ENCODE peak calls at places on chromosome 14, in six cellular contexts. T is cardiac muscle cell, I is SK-N-SH, J is psoas muscle, P is sigmoid colon, S is kidney. Z is an unnamed sample. For H3K4me1, the result is how much of the 10 kb centered on the place peaks cover.

GRCh38 chr14:88599761-88600439 is 37.1 kb downstream of the ZC3H14 start:
- DNase-seq in S (no peak), J (no peak), I (no peak), T (no peak), P (no peak), Z (no peak)

GRCh38 chr14:93619176-93619793 is 169.0 kb downstream of the PRIMA1 start:
- DNase-seq in I (peak), P (no peak), S (no peak), J (no peak), T (peak), Z (peak)

GRCh38 chr14:89053303-89053702 is 228.9 kb downstream of the TTC8 start:
- DNase-seq in P (no peak), S (no peak), J (no peak), T (no peak), I (no peak), Z (no peak)

GRCh38 chr14:103194256-103195045 is 71.2 kb downstream of the TNFAIP2 start:
- DNase-seq in I (no peak), P (peak), J (no peak), S (peak), T (peak), Z (no peak)

GRCh38 chr14:29240046-29240445 is 473.5 kb downstream of the FOXG1 start:
- DNase-seq in S (no peak), J (no peak), I (no peak), T (peak), P (no peak), Z (no peak)

GRCh38 chr14:30928462-30928861 is 54.1 kb downstream of the COCH start:
- DNase-seq in J (no peak), S (no peak), I (no peak), T (peak), P (no peak), Z (no peak)

GRCh38 chr14:89436274-89436656 is 19.2 kb upstream of the FOXN3 start:
- DNase-seq in J (no peak), I (no peak), S (no peak), P (peak), T (no peak), Z (no peak)

GRCh38 chr14:67359319-67359774 is 257 bp downstream of the ATP6V1D start:
- DNase-seq in J (peak), I (no peak), S (no peak), P (peak), T (peak), Z (no peak)

GRCh38 chr14:34354556-34354955 is 107.5 kb downstream of the SPTSSA start:
- DNase-seq in J (no peak), T (no peak), I (no peak), P (no peak), S (no peak), Z (peak)

GRCh38 chr14:41257476-41257875 is 349.2 kb upstream of the LRFN5 start:
- DNase-seq in P (no peak), J (no peak), I (no peak), T (no peak), S (no peak), Z (no peak)

GRCh38 chr14:50619569-50620141 is 48.5 kb downstream of the SAV1 start:
- DNase-seq in I (peak), J (no peak), T (peak), S (no peak), P (no peak), Z (peak)

GRCh38 chr14:39218171-39218769 is 15.4 kb upstream of the MIA2 start:
- DNase-seq in I (no peak), P (no peak), T (peak), S (no peak), J (no peak), Z (no peak)

GRCh38 chr14:44625098-44625497 is 118.0 kb upstream of the FSCB start:
- DNase-seq in S (no peak), P (no peak), T (no peak), J (no peak), I (no peak), Z (no peak)

GRCh38 chr14:103562135-103562384 is 397 bp downstream of the BAG5 start:
- DNase-seq in J (no peak), I (no peak), P (peak), T (no peak), S (no peak), Z (no peak)

GRCh38 chr14:62743569-62743968 is 301.7 kb downstream of the KCNH5 start:
- DNase-seq in J (no peak), P (no peak), T (no peak), S (no peak), I (no peak), Z (no peak)

GRCh38 chr14:72024043-72024407 is 91.8 kb downstream of the RGS6 start:
- DNase-seq in J (no peak), T (peak), P (no peak), S (no peak), I (peak), Z (peak)

GRCh38 chr14:64685364-64686130 is 18.7 kb upstream of the PLEKHG3 start:
- DNase-seq in J (no peak), I (peak), T (no peak), S (no peak), P (no peak), Z (no peak)

GRCh38 chr14:35573911-35574310 is 39.9 kb downstream of the INSM2 start:
- DNase-seq in S (no peak), J (no peak), P (no peak), I (peak), T (no peak), Z (no peak)

GRCh38 chr14:76405627-76406026 is 29.7 kb downstream of the ESRRB start:
- DNase-seq in I (no peak), T (no peak), P (no peak), J (no peak), S (no peak), Z (no peak)

GRCh38 chr14:60514378-60515243 is 5.7 kb downstream of the SIX6 start:
- DNase-seq in I (peak), J (peak), S (no peak), T (peak), P (no peak), Z (no peak)

GRCh38 chr14:90161129-90161528 is 95.2 kb upstream of the PSMC1 start:
- DNase-seq in J (no peak), I (peak), S (no peak), T (no peak), P (no peak), Z (no peak)

GRCh38 chr14:31530136-31530535 is 31.1 kb upstream of the NUBPL start:
- DNase-seq in P (no peak), T (peak), I (no peak), S (no peak), J (no peak), Z (no peak)

GRCh38 chr14:97624985-97625384 is 827.8 kb downstream of the VRK1 start:
- DNase-seq in I (no peak), T (no peak), P (no peak), J (no peak), S (no peak), Z (no peak)

GRCh38 chr14:97618917-97619690 is 821.9 kb downstream of the VRK1 start:
- DNase-seq in S (no peak), J (no peak), I (no peak), P (no peak), T (no peak), Z (no peak)

GRCh38 chr14:97625512-97625911 is 828.3 kb downstream of the VRK1 start:
- DNase-seq in S (no peak), P (no peak), T (no peak), I (no peak), J (no peak), Z (peak)

GRCh38 chr14:97618401-97618800 is 821.2 kb downstream of the VRK1 start:
- DNase-seq in I (no peak), J (no peak), S (no peak), T (no peak), P (no peak), Z (no peak)

GRCh38 chr14:97620071-97620470 is 822.9 kb downstream of the VRK1 start:
- DNase-seq in T (no peak), J (no peak), S (no peak), I (no peak), P (no peak), Z (no peak)
- H3K4me3 ChIP-seq in T (no peak), J (no peak), S (no peak), I (no peak), P (no peak), Z (no peak)

GRCh38 chr14:77965919-77966435 is 166.1 kb downstream of the ADCK1 start:
- DNase-seq in J (no peak), S (peak), I (peak), P (no peak), T (peak), Z (no peak)

GRCh38 chr14:77970646-77971045 is 170.7 kb downstream of the ADCK1 start:
- DNase-seq in P (no peak), S (no peak), J (no peak), I (no peak), T (no peak), Z (no peak)

GRCh38 chr14:77965050-77965449 is 165.1 kb downstream of the ADCK1 start:
- DNase-seq in J (no peak), I (no peak), T (no peak), S (no peak), P (no peak), Z (no peak)

GRCh38 chr14:77962731-77963520 is 163.0 kb downstream of the ADCK1 start:
- DNase-seq in P (no peak), T (peak), J (no peak), I (no peak), S (no peak), Z (no peak)

GRCh38 chr14:77967110-77967509 is 167.2 kb downstream of the ADCK1 start:
- DNase-seq in P (no peak), T (no peak), J (no peak), I (no peak), S (no peak), Z (no peak)
- H3K4me1 ChIP-seq in P (under half), T (under half), J (under half), I (under half), S (under half), Z (under half)

GRCh38 chr14:58815781-58816297 is 178.1 kb downstream of the DACT1 start:
- DNase-seq in S (no peak), I (peak), T (no peak), P (no peak), J (no peak), Z (no peak)

GRCh38 chr14:58814476-58814875 is 176.7 kb downstream of the DACT1 start:
- DNase-seq in T (no peak), J (no peak), P (no peak), I (no peak), S (no peak), Z (no peak)

GRCh38 chr14:58816416-58817115 is 178.8 kb downstream of the DACT1 start:
- DNase-seq in T (no peak), J (no peak), S (no peak), P (no peak), I (no peak), Z (no peak)

GRCh38 chr14:58813745-58814144 is 176.0 kb downstream of the DACT1 start:
- DNase-seq in S (no peak), J (no peak), I (no peak), T (no peak), P (no peak), Z (no peak)

DNA sequence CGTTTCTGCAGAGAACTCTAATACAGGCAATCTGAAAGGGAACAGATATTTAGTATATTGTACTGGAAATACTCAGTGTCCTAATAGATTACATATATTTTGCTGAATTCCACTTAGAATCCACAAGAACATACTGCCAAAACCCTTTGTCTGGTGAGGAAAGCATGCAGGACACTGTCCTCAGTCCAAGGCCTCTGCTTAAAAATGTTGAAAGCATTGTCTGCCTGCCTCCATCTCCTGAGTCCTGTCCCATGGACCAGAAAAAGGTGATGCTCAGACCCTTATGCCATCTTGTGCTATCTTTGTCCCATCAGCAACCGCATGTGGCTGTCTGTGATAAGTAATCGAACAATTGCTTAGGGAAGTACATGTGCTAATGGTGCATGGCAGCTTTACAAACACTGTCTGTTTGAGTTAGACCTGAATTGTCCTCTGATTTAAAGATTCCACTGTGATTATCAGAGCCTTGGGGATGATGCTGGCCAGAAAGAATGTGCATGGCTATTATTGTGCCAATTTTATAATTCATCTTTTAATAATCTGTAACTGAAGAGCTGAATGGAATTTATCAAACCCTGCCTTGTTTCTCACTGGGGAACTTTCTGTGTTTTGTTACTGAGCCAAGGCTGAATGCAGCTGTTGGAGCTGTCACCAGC is 177.4 kb downstream of the DACT1 start:
- DNase-seq in P (no peak), T (peak), S (no peak), J (no peak), I (peak), Z (peak)
- H3K4me3 ChIP-seq in P (no peak), T (no peak), S (no peak), J (no peak), I (no peak), Z (no peak)

GRCh38 chr14:100440207-100440631 is 117.1 kb downstream of the SLC25A47 start:
- DNase-seq in J (peak), T (peak), I (peak), P (peak), S (peak), Z (peak)
- H3K4me1 ChIP-seq in J (under half), T (under half), I (half or more), P (under half), S (under half), Z (under half)

DNA sequence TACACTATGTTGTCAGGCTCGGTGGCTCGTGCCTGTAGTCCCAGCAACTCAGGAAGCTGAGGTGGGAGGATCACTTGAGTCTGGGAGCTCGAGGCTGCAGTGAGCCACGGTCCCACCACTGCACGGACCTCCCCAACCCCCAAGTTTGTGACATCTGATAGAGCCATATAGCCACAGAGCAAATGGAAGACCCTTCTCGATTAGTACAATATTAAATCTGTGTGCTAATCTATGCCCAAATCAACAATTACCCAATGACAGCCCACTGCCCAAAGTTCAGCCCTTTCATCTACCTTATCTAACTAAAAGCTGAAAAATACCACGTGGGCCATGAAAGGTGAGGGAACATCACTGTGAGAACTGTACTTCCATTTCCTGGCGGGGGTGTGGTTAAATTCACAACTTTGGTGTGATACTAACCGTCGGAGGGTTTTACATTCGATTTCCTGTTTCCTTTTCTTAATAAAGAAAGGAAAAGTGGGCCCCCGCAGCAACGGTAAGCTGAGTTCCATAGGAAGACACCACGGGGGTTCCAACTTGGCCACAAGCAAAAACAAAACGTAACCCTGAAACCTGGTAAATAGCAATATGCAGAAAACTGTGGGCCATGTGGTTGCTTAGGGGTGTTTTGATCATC is 31.2 kb upstream of the FOS start:
- DNase-seq in P (no peak), T (no peak), J (no peak), S (peak), I (no peak), Z (no peak)
- H3K4me3 ChIP-seq in P (no peak), T (no peak), J (no peak), S (no peak), I (no peak), Z (no peak)

DNA sequence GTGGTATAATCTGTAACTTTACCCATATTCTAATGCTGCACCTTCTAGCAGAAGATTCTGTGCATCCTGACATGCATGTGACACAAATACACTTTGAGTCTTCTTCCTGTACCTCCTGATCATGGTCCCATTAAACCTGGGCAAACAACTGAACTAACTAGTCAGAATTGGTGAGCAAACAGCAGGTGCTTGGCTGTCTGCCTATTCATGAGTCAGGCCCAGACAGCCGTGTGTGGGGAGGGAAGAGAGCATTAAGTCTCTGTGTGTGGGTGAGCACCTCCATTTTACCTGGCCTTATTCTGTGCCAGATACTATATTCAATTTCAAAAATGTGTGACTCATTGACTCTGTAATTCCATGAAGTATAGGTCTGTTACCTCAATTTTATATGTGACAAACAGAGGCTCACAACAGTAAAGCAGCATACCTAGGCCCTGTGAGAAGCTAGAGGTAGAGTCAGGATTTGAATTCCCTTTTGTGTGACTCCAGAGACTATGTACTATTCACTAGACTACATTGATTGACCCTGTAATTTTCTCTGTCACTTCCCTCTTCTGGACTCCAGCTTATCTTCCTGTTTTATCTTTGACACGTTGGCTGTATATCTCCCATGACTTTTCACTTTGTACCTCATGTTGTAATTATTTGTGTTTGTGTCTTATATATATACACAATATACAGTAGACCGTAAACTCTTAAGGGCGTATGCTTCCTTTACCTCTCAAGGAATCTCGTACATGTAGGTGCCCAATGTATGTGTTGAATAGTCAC is 32.2 kb downstream of the SUSD6 start:
- DNase-seq in P (peak), I (no peak), S (no peak), J (peak), T (no peak), Z (peak)
- H3K4me1 ChIP-seq in P (half or more), I (under half), S (under half), J (under half), T (under half), Z (under half)

GRCh38 chr14:100825691-100826331 is at the start of gene MEG3:
- DNase-seq in S (peak), I (no peak), T (peak), P (peak), J (peak), Z (peak)

GRCh38 chr14:100824946-100825690 is 800 bp upstream of the MEG3 start:
- DNase-seq in I (no peak), T (peak), P (no peak), S (peak), J (no peak), Z (peak)

GRCh38 chr14:100827751-100828447 is 2.0 kb downstream of the MEG3 start:
- DNase-seq in I (no peak), J (no peak), P (no peak), T (peak), S (peak), Z (peak)

GRCh38 chr14:100827140-100827517 is 1.2 kb downstream of the MEG3 start:
- DNase-seq in S (peak), T (peak), I (no peak), J (no peak), P (no peak), Z (peak)

GRCh38 chr14:100826371-100827139 is 637 bp downstream of the MEG3 start:
- DNase-seq in S (no peak), J (no peak), T (no peak), P (no peak), I (no peak), Z (peak)
- H3K4me3 ChIP-seq in S (peak), J (peak), T (no peak), P (peak), I (no peak), Z (peak)

DNA sequence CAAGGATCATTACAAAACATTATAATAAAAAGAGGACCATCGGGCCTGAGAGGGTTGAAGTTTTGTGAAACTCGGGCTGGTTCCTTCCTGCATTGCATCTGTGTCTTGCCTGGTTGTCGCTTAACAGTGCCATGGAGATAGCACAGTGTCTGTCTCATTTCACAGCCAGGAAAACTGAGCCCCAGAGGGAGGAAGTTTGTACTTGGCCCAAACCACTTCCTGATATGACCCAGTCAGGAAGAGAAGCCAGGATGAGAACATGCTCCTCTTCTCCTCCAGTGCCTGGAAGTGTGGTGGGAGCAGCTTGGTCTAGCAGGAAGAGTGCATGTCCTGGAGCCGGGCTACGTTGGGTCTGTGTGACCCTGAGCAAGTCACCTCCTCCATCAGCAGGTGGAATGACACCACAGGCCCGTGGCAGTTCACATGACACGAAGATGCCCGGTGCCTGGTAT is 41.5 kb downstream of the EVL start:
- DNase-seq in P (peak), S (peak), I (no peak), J (no peak), T (no peak), Z (no peak)
- H3K4me1 ChIP-seq in P (half or more), S (under half), I (under half), J (under half), T (under half), Z (under half)